ENCODE peak calls at places on chromosomes 5 and 9, in ten cellular contexts. One of them, this sample, is unnamed. For H3K36me3, the result is how much of the 10 kb centered on the place peaks cover.

GRCh38 chr5:158797498-158797845 is 302.2 kb downstream of the EBF1 start:
- DNase-seq in mucosa of descending colon: no peak
- DNase-seq in testis: peak
- DNase-seq in A673: no peak
- DNase-seq in heart right ventricle: no peak
- DNase-seq in colonic mucosa: no peak
- DNase-seq in PC-9: no peak
- DNase-seq in uterus: no peak
- DNase-seq in SK-N-SH: no peak
- DNase-seq in adrenal gland: no peak
- DNase-seq in this sample: no peak

GRCh38 chr5:129460121-129460950 is at the start of gene ADAMTS19:
- DNase-seq in heart right ventricle: peak
- DNase-seq in adrenal gland: peak
- DNase-seq in uterus: peak
- DNase-seq in mucosa of descending colon: peak
- DNase-seq in SK-N-SH: peak
- DNase-seq in colonic mucosa: peak
- DNase-seq in testis: peak
- DNase-seq in A673: peak
- DNase-seq in PC-9: no peak
- DNase-seq in this sample: peak

GRCh38 chr5:112711436-112711835 is 26.2 kb upstream of the APC start:
- DNase-seq in A673: no peak
- DNase-seq in testis: no peak
- DNase-seq in uterus: no peak
- DNase-seq in colonic mucosa: no peak
- DNase-seq in adrenal gland: no peak
- DNase-seq in heart right ventricle: no peak
- DNase-seq in mucosa of descending colon: no peak
- DNase-seq in SK-N-SH: no peak
- DNase-seq in PC-9: no peak
- DNase-seq in this sample: no peak

GRCh38 chr5:179270581-179271300 is 74.5 kb downstream of the ADAMTS2 start:
- DNase-seq in SK-N-SH: peak
- DNase-seq in uterus: peak
- DNase-seq in adrenal gland: no peak
- DNase-seq in mucosa of descending colon: no peak
- DNase-seq in A673: no peak
- DNase-seq in heart right ventricle: no peak
- DNase-seq in PC-9: no peak
- DNase-seq in testis: peak
- DNase-seq in colonic mucosa: peak
- DNase-seq in this sample: no peak

GRCh38 chr5:167639761-167640160 is 651.7 kb upstream of the WWC1 start:
- DNase-seq in SK-N-SH: no peak
- DNase-seq in adrenal gland: no peak
- DNase-seq in A673: no peak
- DNase-seq in testis: no peak
- DNase-seq in heart right ventricle: no peak
- DNase-seq in mucosa of descending colon: no peak
- DNase-seq in PC-9: no peak
- DNase-seq in uterus: no peak
- DNase-seq in colonic mucosa: no peak
- DNase-seq in this sample: peak

GRCh38 chr9:112378441-112379176 is 1.3 kb upstream of the HSDL2 start:
- DNase-seq in heart right ventricle: peak
- DNase-seq in SK-N-SH: no peak
- DNase-seq in adrenal gland: no peak
- DNase-seq in PC-9: peak
- DNase-seq in mucosa of descending colon: peak
- DNase-seq in testis: peak
- DNase-seq in A673: no peak
- DNase-seq in uterus: peak
- DNase-seq in colonic mucosa: peak
- DNase-seq in this sample: peak

GRCh38 chr9:121634329-121634784 is 17.1 kb upstream of the DAB2IP start:
- DNase-seq in testis: no peak
- DNase-seq in uterus: no peak
- DNase-seq in mucosa of descending colon: peak
- DNase-seq in heart right ventricle: no peak
- DNase-seq in A673: no peak
- DNase-seq in PC-9: no peak
- DNase-seq in colonic mucosa: peak
- DNase-seq in adrenal gland: no peak
- DNase-seq in SK-N-SH: no peak
- DNase-seq in this sample: no peak

GRCh38 chr5:35124932-35125331 is 77.2 kb upstream of the AGXT2 start:
- DNase-seq in uterus: no peak
- DNase-seq in adrenal gland: no peak
- DNase-seq in testis: no peak
- DNase-seq in A673: no peak
- DNase-seq in PC-9: peak
- DNase-seq in colonic mucosa: no peak
- DNase-seq in mucosa of descending colon: no peak
- DNase-seq in SK-N-SH: no peak
- DNase-seq in heart right ventricle: no peak
- DNase-seq in this sample: no peak

GRCh38 chr5:178322736-178323540 is 90.3 kb upstream of the PHYKPL start:
- DNase-seq in testis: no peak
- DNase-seq in colonic mucosa: no peak
- DNase-seq in heart right ventricle: no peak
- DNase-seq in PC-9: no peak
- DNase-seq in SK-N-SH: no peak
- DNase-seq in mucosa of descending colon: no peak
- DNase-seq in A673: no peak
- DNase-seq in uterus: no peak
- DNase-seq in adrenal gland: no peak
- DNase-seq in this sample: no peak

GRCh38 chr5:89967806-89968444 is 441.6 kb downstream of the CETN3 start:
- DNase-seq in testis: no peak
- DNase-seq in uterus: no peak
- DNase-seq in heart right ventricle: no peak
- DNase-seq in SK-N-SH: no peak
- DNase-seq in mucosa of descending colon: no peak
- DNase-seq in PC-9: no peak
- DNase-seq in adrenal gland: no peak
- DNase-seq in A673: peak
- DNase-seq in colonic mucosa: no peak
- DNase-seq in this sample: peak

GRCh38 chr5:37722236-37723146 is 117.3 kb downstream of the GDNF start:
- DNase-seq in testis: no peak
- DNase-seq in SK-N-SH: no peak
- DNase-seq in PC-9: peak
- DNase-seq in adrenal gland: no peak
- DNase-seq in heart right ventricle: no peak
- DNase-seq in uterus: no peak
- DNase-seq in colonic mucosa: no peak
- DNase-seq in A673: peak
- DNase-seq in mucosa of descending colon: no peak
- DNase-seq in this sample: peak

GRCh38 chr9:15552641-15553527 is at the start of gene CCDC171:
- DNase-seq in heart right ventricle: peak
- DNase-seq in adrenal gland: peak
- DNase-seq in colonic mucosa: peak
- DNase-seq in mucosa of descending colon: peak
- DNase-seq in uterus: peak
- DNase-seq in testis: peak
- DNase-seq in A673: peak
- DNase-seq in PC-9: peak
- DNase-seq in SK-N-SH: peak
- DNase-seq in this sample: peak

GRCh38 chr5:134438641-134439621 is 27.2 kb upstream of the CDKN2AIPNL start:
- DNase-seq in PC-9: peak
- DNase-seq in mucosa of descending colon: peak
- DNase-seq in uterus: peak
- DNase-seq in heart right ventricle: peak
- DNase-seq in adrenal gland: peak
- DNase-seq in colonic mucosa: peak
- DNase-seq in SK-N-SH: no peak
- DNase-seq in A673: peak
- DNase-seq in testis: peak
- DNase-seq in this sample: peak

GRCh38 chr5:43193171-43193951 is 1.3 kb downstream of the NIM1K start:
- DNase-seq in PC-9: peak
- DNase-seq in SK-N-SH: peak
- DNase-seq in heart right ventricle: no peak
- DNase-seq in A673: peak
- DNase-seq in mucosa of descending colon: no peak
- DNase-seq in uterus: peak
- DNase-seq in adrenal gland: peak
- DNase-seq in colonic mucosa: no peak
- DNase-seq in testis: no peak
- DNase-seq in this sample: peak

DNA sequence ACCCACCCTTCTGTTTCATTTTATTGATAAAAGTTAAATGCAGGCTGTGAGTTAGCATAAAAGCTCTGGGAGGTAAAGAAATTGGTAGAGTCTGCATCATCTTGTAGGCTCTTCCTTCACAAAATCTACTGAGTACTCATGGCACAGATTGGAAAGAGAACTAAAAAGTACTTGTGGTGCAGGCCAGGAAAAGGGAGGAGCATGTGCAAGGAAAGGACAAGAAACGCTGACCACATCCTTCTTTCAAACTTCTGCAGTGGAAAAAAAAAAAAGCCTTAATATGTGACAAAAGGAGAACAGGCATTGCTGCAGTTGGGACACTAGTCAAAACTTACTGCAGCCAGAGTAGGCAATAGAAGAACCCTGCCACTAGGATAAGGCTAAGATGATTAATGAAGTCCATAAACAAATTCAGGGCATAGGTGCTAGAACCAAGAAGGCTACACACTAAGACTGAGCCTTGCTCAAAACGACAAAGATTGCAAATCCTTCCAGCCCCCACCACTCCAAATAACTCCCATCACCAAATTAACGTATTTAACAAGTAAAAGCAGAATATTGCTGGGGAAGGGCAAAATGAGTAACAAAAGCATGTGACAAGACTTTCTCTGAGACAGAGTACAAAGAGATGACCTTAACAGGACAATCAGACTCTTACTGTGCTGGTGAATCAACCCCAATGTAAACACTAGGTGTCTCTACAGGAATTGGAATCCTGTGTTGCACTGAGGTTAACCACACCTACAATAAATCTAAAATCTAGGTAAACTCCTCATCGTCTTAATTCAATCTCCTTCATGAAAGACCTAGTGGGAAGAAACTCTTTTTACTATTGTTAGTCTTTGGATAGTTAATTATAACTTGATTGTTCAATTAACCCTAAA is 1024.8 kb downstream of the TLE1 start:
- DNase-seq in adrenal gland: no peak
- DNase-seq in uterus: no peak
- DNase-seq in A673: no peak
- DNase-seq in heart right ventricle: no peak
- DNase-seq in mucosa of descending colon: no peak
- DNase-seq in SK-N-SH: peak
- DNase-seq in PC-9: no peak
- DNase-seq in testis: no peak
- DNase-seq in colonic mucosa: no peak
- DNase-seq in this sample: no peak
- TF ChIP-seq CTCF in adrenal gland: no peak
- TF ChIP-seq CTCF in uterus: no peak
- TF ChIP-seq CTCF in A673: no peak
- TF ChIP-seq CTCF in heart right ventricle: no peak
- TF ChIP-seq CTCF in mucosa of descending colon: no peak
- TF ChIP-seq CTCF in SK-N-SH: no peak
- TF ChIP-seq CTCF in PC-9: peak
- TF ChIP-seq CTCF in testis: no peak
- TF ChIP-seq CTCF in colonic mucosa: no peak
- TF ChIP-seq CTCF in this sample: no peak

DNA sequence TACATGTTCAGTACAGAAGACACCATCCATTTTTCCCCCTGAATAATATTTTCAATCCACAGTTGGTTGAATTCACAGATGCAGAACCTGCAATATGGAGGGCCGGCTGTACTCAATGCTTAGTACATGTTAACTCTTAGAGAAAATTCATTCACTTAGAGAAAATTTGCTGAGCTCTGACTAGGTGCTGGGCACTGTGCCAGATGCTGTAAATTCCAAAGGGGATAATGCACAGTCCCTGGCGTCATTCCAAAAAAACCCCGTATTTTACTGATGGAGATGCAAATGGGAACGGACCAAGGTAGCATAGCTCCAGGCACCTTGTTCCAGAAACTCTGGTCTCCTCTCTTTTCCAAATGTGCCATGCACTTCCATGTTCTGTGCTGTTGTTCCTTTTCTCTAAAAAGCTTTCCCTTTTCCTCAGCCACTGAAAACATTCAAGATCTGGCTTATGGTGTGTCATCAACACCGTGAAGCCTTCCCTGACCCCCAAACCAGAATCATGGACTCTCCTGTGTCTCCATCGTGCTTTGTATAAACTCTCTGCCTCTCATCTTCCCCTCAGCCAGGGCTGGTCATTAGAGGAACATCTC is 55.7 kb upstream of the COL15A1 start:
- DNase-seq in heart right ventricle: no peak
- DNase-seq in uterus: no peak
- DNase-seq in adrenal gland: peak
- DNase-seq in A673: peak
- DNase-seq in SK-N-SH: no peak
- DNase-seq in PC-9: no peak
- DNase-seq in colonic mucosa: no peak
- DNase-seq in testis: no peak
- DNase-seq in mucosa of descending colon: no peak
- DNase-seq in this sample: peak
- H3K4me3 ChIP-seq in heart right ventricle: no peak
- H3K4me3 ChIP-seq in uterus: no peak
- H3K4me3 ChIP-seq in adrenal gland: no peak
- H3K4me3 ChIP-seq in A673: no peak
- H3K4me3 ChIP-seq in SK-N-SH: no peak
- H3K4me3 ChIP-seq in PC-9: no peak
- H3K4me3 ChIP-seq in colonic mucosa: no peak
- H3K4me3 ChIP-seq in testis: no peak
- H3K4me3 ChIP-seq in mucosa of descending colon: no peak
- H3K4me3 ChIP-seq in this sample: no peak

DNA sequence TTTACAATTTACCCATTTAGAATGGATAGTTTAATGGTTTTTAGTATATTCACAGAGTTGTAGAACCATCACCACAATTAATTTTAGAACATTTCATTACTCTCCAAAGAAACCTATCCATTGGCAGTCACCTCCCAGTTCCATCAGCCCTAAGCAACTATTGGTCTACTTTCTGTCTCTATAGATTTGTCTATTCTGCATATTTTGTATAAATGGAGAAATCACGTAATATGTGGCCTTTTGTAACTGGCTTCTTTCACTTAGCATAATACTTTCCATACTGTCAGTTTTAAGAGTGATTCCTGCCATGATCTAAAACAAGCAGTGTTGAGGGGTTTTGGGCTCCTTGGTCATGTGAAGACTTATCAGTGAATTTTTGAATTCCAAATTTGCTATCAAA is 12.7 kb downstream of the OCLN start:
- DNase-seq in PC-9: no peak
- DNase-seq in A673: no peak
- DNase-seq in colonic mucosa: no peak
- DNase-seq in mucosa of descending colon: no peak
- DNase-seq in SK-N-SH: no peak
- DNase-seq in testis: no peak
- DNase-seq in heart right ventricle: no peak
- DNase-seq in uterus: no peak
- DNase-seq in adrenal gland: no peak
- DNase-seq in this sample: no peak
- H3K36me3 ChIP-seq in PC-9: half or more
- H3K36me3 ChIP-seq in A673: under half
- H3K36me3 ChIP-seq in colonic mucosa: under half
- H3K36me3 ChIP-seq in mucosa of descending colon: under half
- H3K36me3 ChIP-seq in SK-N-SH: under half
- H3K36me3 ChIP-seq in testis: under half
- H3K36me3 ChIP-seq in heart right ventricle: under half
- H3K36me3 ChIP-seq in uterus: under half
- H3K36me3 ChIP-seq in adrenal gland: under half
- H3K36me3 ChIP-seq in this sample: under half

GRCh38 chr5:71719092-71719964 is at the start of gene CARTPT:
- DNase-seq in mucosa of descending colon: no peak
- DNase-seq in heart right ventricle: no peak
- DNase-seq in SK-N-SH: peak
- DNase-seq in adrenal gland: no peak
- DNase-seq in uterus: no peak
- DNase-seq in A673: peak
- DNase-seq in colonic mucosa: no peak
- DNase-seq in testis: peak
- DNase-seq in PC-9: no peak
- DNase-seq in this sample: no peak
- TF ChIP-seq CTCF in mucosa of descending colon: no peak
- TF ChIP-seq CTCF in heart right ventricle: no peak
- TF ChIP-seq CTCF in SK-N-SH: no peak
- TF ChIP-seq CTCF in adrenal gland: no peak
- TF ChIP-seq CTCF in uterus: no peak
- TF ChIP-seq CTCF in A673: no peak
- TF ChIP-seq CTCF in colonic mucosa: no peak
- TF ChIP-seq CTCF in testis: no peak
- TF ChIP-seq CTCF in PC-9: no peak
- TF ChIP-seq CTCF in this sample: peak